ENCODE peak calls at places on chromosomes 2 and 18, in five cellular contexts. B, N, G, F and Y are unnamed samples.

GRCh38 chr2:175234153-175234552 is 52.6 kb upstream of the ATP5MC3 start:
- DNase-seq in B (no peak), N (no peak), G (no peak), F (no peak), Y (no peak)

GRCh38 chr2:141933226-141933625 is 197.6 kb downstream of the LRP1B start:
- DNase-seq in B (no peak), N (no peak), G (no peak), F (no peak), Y (no peak)

GRCh38 chr2:223954401-223954800 is 2.9 kb upstream of the MRPL44 start:
- DNase-seq in B (no peak), N (no peak), G (peak), F (no peak), Y (no peak)

GRCh38 chr2:112706170-112706664 is 14.6 kb upstream of the NT5DC4 start:
- DNase-seq in B (peak), N (no peak), G (peak), F (no peak), Y (no peak)

GRCh38 chr2:128214251-128214650 is 104.4 kb downstream of the HS6ST1 start:
- DNase-seq in B (no peak), N (no peak), G (no peak), F (no peak), Y (no peak)

GRCh38 chr18:3715223-3716080 is 265.5 kb downstream of the TGIF1 start:
- DNase-seq in B (no peak), N (no peak), G (no peak), F (no peak), Y (no peak)

GRCh38 chr2:64913357-64913869 is 75.8 kb upstream of the SLC1A4 start:
- DNase-seq in B (peak), N (no peak), G (no peak), F (no peak), Y (no peak)

GRCh38 chr2:20642026-20642971 is 8.6 kb downstream of the HS1BP3 start:
- DNase-seq in B (peak), N (peak), G (peak), F (peak), Y (no peak)

GRCh38 chr18:58527116-58528010 is 101.5 kb downstream of the ALPK2 start:
- DNase-seq in B (no peak), N (peak), G (no peak), F (no peak), Y (no peak)

DNA sequence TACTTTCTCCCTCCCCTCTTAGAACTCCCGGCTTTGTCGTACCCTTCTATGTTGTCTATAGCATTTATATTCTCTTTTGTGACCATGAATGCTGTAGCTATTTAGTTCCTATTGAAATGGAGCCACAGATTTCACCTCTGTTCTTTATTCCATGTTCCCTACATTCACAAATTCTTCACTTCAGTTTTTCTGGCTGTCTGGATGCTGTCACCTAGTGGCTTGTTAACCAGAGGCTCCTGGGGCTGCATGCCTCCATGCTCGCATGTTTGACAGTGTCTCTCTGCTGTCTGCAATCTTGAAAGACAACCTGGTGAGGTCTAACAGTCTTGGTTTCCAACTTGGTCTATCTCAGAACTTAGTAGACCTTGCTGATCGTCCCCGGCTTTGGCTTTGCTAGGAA is 48.2 kb downstream of the CFAP221 start:
- DNase-seq in B (no peak), N (no peak), G (no peak), F (no peak), Y (no peak)
- TF ChIP-seq CTCF in B (no peak), N (no peak), G (no peak), F (peak), Y (no peak)

GRCh38 chr18:76620326-76620813 is 125.3 kb upstream of the ZNF516 start:
- DNase-seq in B (peak), N (no peak), G (peak), F (no peak), Y (peak)
- TF ChIP-seq CTCF in B (peak), N (no peak), G (peak), F (no peak), Y (no peak)

GRCh38 chr18:59718108-59719057 is 21.2 kb upstream of the CCBE1 start:
- DNase-seq in B (no peak), N (peak), G (peak), F (peak), Y (no peak)
- TF ChIP-seq CTCF in B (no peak), N (no peak), G (no peak), F (no peak), Y (no peak)

GRCh38 chr2:144049137-144049536 is 470.8 kb downstream of the ZEB2 start:
- DNase-seq in B (no peak), N (no peak), G (no peak), F (no peak), Y (no peak)

GRCh38 chr2:144048631-144049060 is 471.3 kb downstream of the ZEB2 start:
- DNase-seq in B (no peak), N (no peak), G (no peak), F (no peak), Y (no peak)

GRCh38 chr2:144052103-144052502 is 467.8 kb downstream of the ZEB2 start:
- DNase-seq in B (no peak), N (no peak), G (no peak), F (no peak), Y (no peak)
- TF ChIP-seq CTCF in B (no peak), N (no peak), G (no peak), F (no peak), Y (no peak)

GRCh38 chr18:31683106-31683505 is 1.3 kb downstream of the B4GALT6 start:
- DNase-seq in B (no peak), N (no peak), G (no peak), F (no peak), Y (no peak)

GRCh38 chr18:31679806-31680793 is 4.3 kb downstream of the B4GALT6 start:
- DNase-seq in B (no peak), N (no peak), G (peak), F (no peak), Y (no peak)

GRCh38 chr18:31678425-31678824 is 6.0 kb downstream of the B4GALT6 start:
- DNase-seq in B (no peak), N (no peak), G (no peak), F (no peak), Y (no peak)

GRCh38 chr18:31679133-31679731 is 5.1 kb downstream of the B4GALT6 start:
- DNase-seq in B (no peak), N (peak), G (peak), F (no peak), Y (no peak)

GRCh38 chr18:31680836-31681568 is 3.4 kb downstream of the B4GALT6 start:
- DNase-seq in B (peak), N (peak), G (peak), F (peak), Y (no peak)
- TF ChIP-seq CTCF in B (peak), N (no peak), G (peak), F (peak), Y (no peak)

GRCh38 chr18:36455931-36456330 is 158.4 kb downstream of the FHOD3 start:
- DNase-seq in B (no peak), N (no peak), G (no peak), F (no peak), Y (no peak)
- TF ChIP-seq CTCF in B (peak), N (no peak), G (no peak), F (peak), Y (no peak)

GRCh38 chr2:67213677-67214402 is 183.3 kb upstream of the ETAA1 start:
- DNase-seq in B (no peak), N (no peak), G (no peak), F (no peak), Y (no peak)

GRCh38 chr2:67214585-67215184 is 182.4 kb upstream of the ETAA1 start:
- DNase-seq in B (no peak), N (no peak), G (no peak), F (no peak), Y (no peak)

GRCh38 chr2:67209107-67209506 is 188.0 kb upstream of the ETAA1 start:
- DNase-seq in B (no peak), N (no peak), G (no peak), F (no peak), Y (no peak)

GRCh38 chr2:67213270-67213670 is 183.9 kb upstream of the ETAA1 start:
- DNase-seq in B (no peak), N (no peak), G (no peak), F (peak), Y (no peak)

DNA sequence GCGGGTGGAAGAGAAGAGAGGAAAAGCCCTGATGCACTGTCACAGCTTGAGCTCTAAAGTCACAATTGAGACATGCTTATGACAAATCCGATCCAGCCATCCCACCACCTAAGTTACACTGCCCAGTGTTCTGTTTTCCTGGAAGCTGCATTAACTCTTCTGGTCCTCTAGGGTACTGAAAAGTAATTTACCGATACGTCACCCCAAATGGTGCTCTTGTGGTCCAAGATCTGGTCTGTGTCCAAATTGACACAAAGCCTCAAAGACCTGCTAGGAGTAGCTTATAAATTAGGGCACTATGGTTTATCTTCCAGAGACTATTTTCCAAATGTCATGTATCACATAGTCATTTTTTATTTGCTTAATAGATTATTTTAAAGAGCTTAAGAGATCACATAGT is 186.7 kb upstream of the ETAA1 start:
- DNase-seq in B (no peak), N (no peak), G (no peak), F (no peak), Y (no peak)
- TF ChIP-seq CTCF in B (no peak), N (no peak), G (no peak), F (peak), Y (no peak)

GRCh38 chr2:79219383-79219988 is 59.9 kb upstream of the REG3A start:
- DNase-seq in B (peak), N (peak), G (peak), F (peak), Y (no peak)

GRCh38 chr2:79223539-79223938 is 64.0 kb upstream of the REG3A start:
- DNase-seq in B (no peak), N (no peak), G (no peak), F (peak), Y (no peak)
- TF ChIP-seq CTCF in B (no peak), N (no peak), G (no peak), F (peak), Y (no peak)

GRCh38 chr18:5787936-5788335 is 107.4 kb downstream of the TMEM200C start:
- DNase-seq in B (no peak), N (no peak), G (no peak), F (no peak), Y (no peak)
- TF ChIP-seq CTCF in B (no peak), N (no peak), G (no peak), F (no peak), Y (no peak)